ENCODE peak calls at places on chromosomes 5 and 9, in eight cellular contexts. One of them, this sample, is unnamed.

GRCh38 chr5:172319708-172320441 is 36.3 kb upstream of the UBTD2 start:
- DNase-seq in IMR-90: no peak
- DNase-seq in pancreas: no peak
- DNase-seq in GM10248: no peak
- DNase-seq in breast epithelium: no peak
- DNase-seq in GM13976: peak; percentile 55
- DNase-seq in hepatocyte: no peak
- DNase-seq in endothelial cell: no peak
- DNase-seq in this sample: no peak

GRCh38 chr5:41716382-41716781 is 153.8 kb downstream of the OXCT1 start:
- DNase-seq in GM13976: no peak
- DNase-seq in endothelial cell: no peak
- DNase-seq in hepatocyte: no peak
- DNase-seq in breast epithelium: no peak
- DNase-seq in pancreas: no peak
- DNase-seq in IMR-90: no peak
- DNase-seq in GM10248: no peak
- DNase-seq in this sample: no peak

GRCh38 chr9:86361176-86361575 is 7.0 kb upstream of the TUT7 start:
- DNase-seq in endothelial cell: no peak
- DNase-seq in GM10248: no peak
- DNase-seq in IMR-90: no peak
- DNase-seq in GM13976: no peak
- DNase-seq in pancreas: no peak
- DNase-seq in breast epithelium: no peak
- DNase-seq in hepatocyte: no peak
- DNase-seq in this sample: no peak

GRCh38 chr5:126003309-126003708 is 419.9 kb upstream of the GRAMD2B start:
- DNase-seq in pancreas: no peak
- DNase-seq in IMR-90: peak; percentile 83
- DNase-seq in endothelial cell: no peak
- DNase-seq in hepatocyte: peak; percentile 30
- DNase-seq in GM10248: no peak
- DNase-seq in GM13976: no peak
- DNase-seq in breast epithelium: no peak
- DNase-seq in this sample: no peak

GRCh38 chr9:106885451-106885850 is 22.5 kb downstream of the ZNF462 start:
- DNase-seq in IMR-90: peak; percentile 95
- DNase-seq in GM13976: no peak
- DNase-seq in endothelial cell: no peak
- DNase-seq in GM10248: no peak
- DNase-seq in hepatocyte: peak; percentile 31
- DNase-seq in breast epithelium: no peak
- DNase-seq in pancreas: no peak
- DNase-seq in this sample: no peak

GRCh38 chr5:2487152-2487763 is 264.2 kb downstream of the IRX2 start:
- DNase-seq in pancreas: no peak
- DNase-seq in hepatocyte: no peak
- DNase-seq in GM10248: no peak
- DNase-seq in GM13976: no peak
- DNase-seq in IMR-90: no peak
- DNase-seq in endothelial cell: no peak
- DNase-seq in breast epithelium: no peak
- DNase-seq in this sample: no peak

GRCh38 chr5:90000351-90000750 is 409.2 kb downstream of the CETN3 start:
- DNase-seq in pancreas: no peak
- DNase-seq in GM13976: no peak
- DNase-seq in breast epithelium: no peak
- DNase-seq in hepatocyte: no peak
- DNase-seq in endothelial cell: no peak
- DNase-seq in GM10248: no peak
- DNase-seq in IMR-90: no peak
- DNase-seq in this sample: no peak

GRCh38 chr5:3542158-3542557 is 53.5 kb upstream of the IRX1 start:
- DNase-seq in IMR-90: no peak
- DNase-seq in pancreas: no peak
- DNase-seq in breast epithelium: no peak
- DNase-seq in GM13976: no peak
- DNase-seq in hepatocyte: no peak
- DNase-seq in GM10248: no peak
- DNase-seq in endothelial cell: no peak
- DNase-seq in this sample: no peak

GRCh38 chr5:150377964-150378694 is 20.6 kb downstream of the TCOF1 start:
- DNase-seq in hepatocyte: peak; percentile 78
- DNase-seq in pancreas: no peak
- DNase-seq in GM10248: no peak
- DNase-seq in breast epithelium: no peak
- DNase-seq in endothelial cell: no peak
- DNase-seq in GM13976: no peak
- DNase-seq in IMR-90: peak; percentile 99
- DNase-seq in this sample: no peak

GRCh38 chr5:156934450-156935211 is 28.4 kb downstream of the TIMD4 start:
- DNase-seq in GM10248: peak; percentile 35
- DNase-seq in endothelial cell: peak; percentile 41
- DNase-seq in hepatocyte: peak; percentile 38
- DNase-seq in GM13976: no peak
- DNase-seq in pancreas: no peak
- DNase-seq in IMR-90: no peak
- DNase-seq in breast epithelium: no peak
- DNase-seq in this sample: no peak
- TF ChIP-seq CTCF in GM10248: peak; percentile 64
- TF ChIP-seq CTCF in endothelial cell: peak; percentile 72
- TF ChIP-seq CTCF in hepatocyte: peak; percentile 51
- TF ChIP-seq CTCF in GM13976: peak; percentile 54
- TF ChIP-seq CTCF in pancreas: peak; percentile 12
- TF ChIP-seq CTCF in IMR-90: peak; percentile 34
- TF ChIP-seq CTCF in breast epithelium: no peak
- TF ChIP-seq CTCF in this sample: peak; percentile 79

GRCh38 chr5:7397005-7397546 is 1.1 kb downstream of the ADCY2 start:
- DNase-seq in pancreas: no peak
- DNase-seq in endothelial cell: no peak
- DNase-seq in GM13976: no peak
- DNase-seq in breast epithelium: no peak
- DNase-seq in IMR-90: no peak
- DNase-seq in hepatocyte: peak; percentile 49
- DNase-seq in GM10248: no peak
- DNase-seq in this sample: no peak
- TF ChIP-seq CTCF in pancreas: no peak
- TF ChIP-seq CTCF in endothelial cell: no peak
- TF ChIP-seq CTCF in GM13976: no peak
- TF ChIP-seq CTCF in breast epithelium: no peak
- TF ChIP-seq CTCF in IMR-90: no peak
- TF ChIP-seq CTCF in hepatocyte: peak; percentile 48
- TF ChIP-seq CTCF in GM10248: no peak
- TF ChIP-seq CTCF in this sample: no peak

GRCh38 chr9:135410831-135411473 is 68.6 kb upstream of the PPP1R26 start:
- DNase-seq in breast epithelium: no peak
- DNase-seq in IMR-90: no peak
- DNase-seq in GM13976: peak; percentile 11
- DNase-seq in pancreas: no peak
- DNase-seq in GM10248: no peak
- DNase-seq in endothelial cell: no peak
- DNase-seq in hepatocyte: peak; percentile 2
- DNase-seq in this sample: peak; percentile 56
- TF ChIP-seq CTCF in breast epithelium: no peak
- TF ChIP-seq CTCF in IMR-90: no peak
- TF ChIP-seq CTCF in GM13976: no peak
- TF ChIP-seq CTCF in pancreas: no peak
- TF ChIP-seq CTCF in GM10248: no peak
- TF ChIP-seq CTCF in endothelial cell: no peak
- TF ChIP-seq CTCF in hepatocyte: no peak
- TF ChIP-seq CTCF in this sample: peak; percentile 38

GRCh38 chr5:18119156-18119785 is 485.0 kb downstream of the TAF11L14 start:
- DNase-seq in GM13976: no peak
- DNase-seq in hepatocyte: no peak
- DNase-seq in breast epithelium: no peak
- DNase-seq in GM10248: no peak
- DNase-seq in IMR-90: no peak
- DNase-seq in pancreas: no peak
- DNase-seq in endothelial cell: no peak
- DNase-seq in this sample: peak; percentile 58

GRCh38 chr5:18114161-18114802 is 480.0 kb downstream of the TAF11L14 start:
- DNase-seq in endothelial cell: no peak
- DNase-seq in GM10248: no peak
- DNase-seq in IMR-90: no peak
- DNase-seq in GM13976: no peak
- DNase-seq in breast epithelium: no peak
- DNase-seq in hepatocyte: no peak
- DNase-seq in pancreas: no peak
- DNase-seq in this sample: no peak

GRCh38 chr5:18112066-18112465 is 477.8 kb downstream of the TAF11L14 start:
- DNase-seq in GM13976: no peak
- DNase-seq in GM10248: no peak
- DNase-seq in hepatocyte: no peak
- DNase-seq in pancreas: no peak
- DNase-seq in endothelial cell: no peak
- DNase-seq in IMR-90: no peak
- DNase-seq in breast epithelium: no peak
- DNase-seq in this sample: no peak

GRCh38 chr5:18113724-18114123 is 479.5 kb downstream of the TAF11L14 start:
- DNase-seq in endothelial cell: peak; percentile 9
- DNase-seq in GM10248: no peak
- DNase-seq in hepatocyte: peak; percentile 22
- DNase-seq in IMR-90: peak; percentile 12
- DNase-seq in breast epithelium: no peak
- DNase-seq in GM13976: no peak
- DNase-seq in pancreas: no peak
- DNase-seq in this sample: no peak
- TF ChIP-seq CTCF in endothelial cell: no peak
- TF ChIP-seq CTCF in GM10248: peak; percentile 11
- TF ChIP-seq CTCF in hepatocyte: peak; percentile 49
- TF ChIP-seq CTCF in IMR-90: peak; percentile 48
- TF ChIP-seq CTCF in breast epithelium: no peak
- TF ChIP-seq CTCF in GM13976: no peak
- TF ChIP-seq CTCF in pancreas: no peak
- TF ChIP-seq CTCF in this sample: peak; percentile 49

GRCh38 chr5:142597546-142598337 is 88.1 kb downstream of the FGF1 start:
- DNase-seq in endothelial cell: no peak
- DNase-seq in GM10248: no peak
- DNase-seq in GM13976: no peak
- DNase-seq in breast epithelium: no peak
- DNase-seq in IMR-90: peak; percentile 90
- DNase-seq in pancreas: no peak
- DNase-seq in hepatocyte: no peak
- DNase-seq in this sample: peak; percentile 48
- TF ChIP-seq CTCF in endothelial cell: no peak
- TF ChIP-seq CTCF in GM10248: no peak
- TF ChIP-seq CTCF in GM13976: no peak
- TF ChIP-seq CTCF in breast epithelium: no peak
- TF ChIP-seq CTCF in IMR-90: no peak
- TF ChIP-seq CTCF in pancreas: no peak
- TF ChIP-seq CTCF in hepatocyte: no peak
- TF ChIP-seq CTCF in this sample: no peak

DNA sequence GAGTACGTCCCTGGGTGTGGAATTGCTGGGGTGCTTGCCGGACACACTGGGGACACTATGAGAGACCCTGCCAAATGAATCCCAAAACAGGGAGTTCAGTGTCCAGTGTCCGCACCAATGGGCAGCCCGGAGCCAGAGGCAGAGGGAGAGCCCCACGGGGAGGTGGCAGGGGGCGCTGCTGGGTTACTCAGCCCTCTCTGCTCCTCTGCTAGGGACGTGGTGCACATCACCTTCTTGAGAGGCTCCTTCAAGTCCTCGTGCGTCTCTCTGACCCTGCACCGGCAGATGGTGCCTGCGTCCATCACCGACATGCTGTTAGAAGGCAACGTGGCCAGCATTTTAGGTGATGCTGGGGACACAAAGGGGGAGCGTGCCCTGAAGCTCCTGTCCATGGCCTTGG is 20.8 kb downstream of the STKLD1 start:
- DNase-seq in hepatocyte: no peak
- DNase-seq in endothelial cell: peak; percentile 65
- DNase-seq in IMR-90: no peak
- DNase-seq in GM13976: no peak
- DNase-seq in GM10248: no peak
- DNase-seq in breast epithelium: no peak
- DNase-seq in pancreas: no peak
- DNase-seq in this sample: peak; percentile 86
- TF ChIP-seq CTCF in hepatocyte: peak; percentile 15
- TF ChIP-seq CTCF in endothelial cell: peak; percentile 13
- TF ChIP-seq CTCF in IMR-90: peak; percentile 42
- TF ChIP-seq CTCF in GM13976: peak; percentile 6
- TF ChIP-seq CTCF in GM10248: peak; percentile 36
- TF ChIP-seq CTCF in breast epithelium: no peak
- TF ChIP-seq CTCF in pancreas: no peak
- TF ChIP-seq CTCF in this sample: peak; percentile 74